ENCODE peak calls at places on chromosomes 5 and 9, in eight cellular contexts. Z is transverse colon, E is MM.1S, T is endodermal cell, V is esophagus squamous epithelium, M is neuronal stem cell, S is brain microvascular endothelial cell, F is hepatocyte. I is an unnamed sample.

GRCh38 chr9:113164536-113165300 is 13.9 kb downstream of the SLC31A2 start:
- DNase-seq in Z (no peak), E (no peak), T (no peak), V (no peak), M (no peak), S (peak), F (no peak), I (no peak)

GRCh38 chr9:137286980-137287383 is 9.5 kb downstream of the TOR4A start:
- DNase-seq in Z (peak), E (peak), T (peak), V (no peak), M (no peak), S (peak), F (peak), I (peak)

GRCh38 chr9:128902351-128903078 is 18.3 kb upstream of the PHYHD1 start:
- DNase-seq in Z (peak), E (peak), T (no peak), V (peak), M (no peak), S (no peak), F (no peak), I (peak)

GRCh38 chr9:38358390-38359296 is 33.9 kb upstream of the ALDH1B1 start:
- DNase-seq in Z (no peak), E (no peak), T (no peak), V (no peak), M (no peak), S (no peak), F (peak), I (no peak)

GRCh38 chr5:33969572-33970452 is 14.7 kb downstream of the SLC45A2 start:
- DNase-seq in Z (no peak), E (peak), T (peak), V (no peak), M (peak), S (peak), F (peak), I (no peak)

GRCh38 chr9:134996591-134997530 is 79.1 kb upstream of the FCN1 start:
- DNase-seq in Z (no peak), E (no peak), T (no peak), V (no peak), M (no peak), S (no peak), F (no peak), I (peak)

GRCh38 chr5:121982089-121982488 is 20.3 kb downstream of the SRFBP1 start:
- DNase-seq in Z (no peak), E (no peak), T (no peak), V (no peak), M (no peak), S (no peak), F (no peak), I (no peak)

GRCh38 chr9:129027685-129028191 is 393 bp downstream of the SH3GLB2 start:
- DNase-seq in Z (peak), E (peak), T (no peak), V (no peak), M (peak), S (no peak), F (no peak), I (peak)

GRCh38 chr5:172175263-172175719 is 12.7 kb downstream of the STK10 start:
- DNase-seq in Z (peak), E (peak), T (no peak), V (peak), M (no peak), S (no peak), F (no peak), I (peak)

GRCh38 chr9:89436963-89437625 is 60.8 kb downstream of the SEMA4D start:
- DNase-seq in Z (peak), E (peak), T (peak), V (peak), M (no peak), S (no peak), F (peak), I (peak)

GRCh38 chr5:171521679-171522078 is 102.2 kb downstream of the FGF18 start:
- DNase-seq in Z (no peak), E (no peak), T (peak), V (no peak), M (no peak), S (no peak), F (no peak), I (no peak)

GRCh38 chr5:141945511-141946024 is 12.4 kb downstream of the PCDH12 start:
- DNase-seq in Z (no peak), E (no peak), T (peak), V (no peak), M (no peak), S (no peak), F (no peak), I (peak)

GRCh38 chr9:76704601-76705204 is 59.5 kb upstream of the PCA3 start:
- DNase-seq in Z (no peak), E (peak), T (peak), V (no peak), M (peak), S (peak), F (peak), I (no peak)

GRCh38 chr5:147223951-147224791 is 10.7 kb upstream of the STK32A start:
- DNase-seq in Z (peak), E (peak), T (peak), V (no peak), M (peak), S (peak), F (peak), I (no peak)

GRCh38 chr9:136239135-136239962 is 6.3 kb downstream of the QSOX2 start:
- DNase-seq in Z (no peak), E (no peak), T (no peak), V (no peak), M (no peak), S (no peak), F (no peak), I (no peak)

GRCh38 chr5:38807570-38808461 is 38.0 kb upstream of the OSMR start:
- DNase-seq in Z (no peak), E (no peak), T (no peak), V (no peak), M (no peak), S (peak), F (no peak), I (no peak)

DNA sequence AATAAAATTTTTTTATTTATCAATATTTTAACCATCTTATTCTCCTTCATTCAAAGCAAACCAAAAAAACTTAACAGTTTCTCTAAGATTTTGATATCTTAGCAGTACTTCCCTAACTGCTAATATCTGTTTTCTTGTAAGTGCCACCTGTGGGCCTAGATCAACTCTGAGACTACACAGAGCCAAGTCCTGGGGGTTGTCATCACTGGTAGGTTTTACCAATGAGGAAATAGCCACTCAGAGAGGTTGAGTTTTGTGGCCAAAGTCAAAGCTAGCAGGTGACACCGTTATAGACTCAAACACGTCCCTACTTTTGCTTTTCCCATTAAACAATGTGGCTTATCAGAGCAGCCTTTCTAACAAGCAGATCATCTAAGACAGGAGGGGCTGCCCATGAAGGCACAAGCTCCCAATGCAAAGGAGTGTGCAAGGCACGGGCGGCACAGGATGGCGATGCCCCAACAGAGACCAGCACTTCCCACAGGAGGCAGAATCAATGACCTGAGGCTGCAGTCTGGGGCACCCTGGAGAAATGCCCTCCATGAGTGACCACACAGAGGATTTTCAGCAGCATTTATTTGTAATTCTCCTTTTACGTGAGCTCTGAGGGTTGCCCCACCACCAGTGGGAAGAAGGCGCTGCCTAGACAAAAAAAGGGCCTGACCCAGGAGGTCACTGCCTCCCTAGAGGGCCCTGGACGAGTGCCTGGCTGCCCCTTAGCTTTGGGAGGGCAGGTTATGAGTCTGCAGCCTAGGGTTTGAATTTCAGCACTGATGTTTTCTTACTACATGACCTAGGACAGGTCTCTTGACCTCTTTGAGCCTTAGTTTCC is 7.4 kb downstream of the TBC1D2 start:
- DNase-seq in Z (no peak), E (no peak), T (no peak), V (no peak), M (no peak), S (no peak), F (no peak), I (no peak)
- H3K27ac ChIP-seq in Z (peak), E (no peak), T (no peak), V (peak), M (no peak), S (peak), F (peak), I (no peak)

GRCh38 chr5:35960328-35960727 is 21.9 kb upstream of the CAPSL start:
- DNase-seq in Z (no peak), E (no peak), T (no peak), V (no peak), M (no peak), S (no peak), F (no peak), I (no peak)

DNA sequence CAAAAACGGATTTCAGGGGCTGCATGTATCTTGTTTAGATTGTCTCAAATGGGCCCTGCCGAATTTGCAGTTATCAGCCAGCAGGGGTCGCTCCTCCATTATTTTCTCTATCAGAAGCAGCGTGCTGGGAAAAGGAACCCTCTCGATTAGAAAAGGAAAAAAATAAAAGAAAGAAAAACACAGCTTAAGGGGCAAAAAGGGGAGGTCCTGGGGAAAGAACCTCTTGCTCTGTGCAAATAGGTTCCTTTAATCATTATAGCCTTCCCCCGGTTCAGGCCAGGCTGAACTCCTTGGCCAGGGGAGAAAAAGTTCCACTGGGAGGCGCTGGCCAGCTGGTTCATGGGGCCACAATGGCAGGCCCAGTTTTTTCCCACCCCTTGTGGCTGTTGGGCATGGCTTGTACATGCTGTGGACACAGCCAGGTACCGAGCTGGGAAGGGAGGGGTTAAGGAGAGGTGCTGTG is 25.0 kb upstream of the CAPSL start:
- DNase-seq in Z (peak), E (peak), T (peak), V (no peak), M (no peak), S (peak), F (peak), I (no peak)
- H3K27ac ChIP-seq in Z (no peak), E (no peak), T (no peak), V (no peak), M (no peak), S (no peak), F (no peak), I (no peak)

DNA sequence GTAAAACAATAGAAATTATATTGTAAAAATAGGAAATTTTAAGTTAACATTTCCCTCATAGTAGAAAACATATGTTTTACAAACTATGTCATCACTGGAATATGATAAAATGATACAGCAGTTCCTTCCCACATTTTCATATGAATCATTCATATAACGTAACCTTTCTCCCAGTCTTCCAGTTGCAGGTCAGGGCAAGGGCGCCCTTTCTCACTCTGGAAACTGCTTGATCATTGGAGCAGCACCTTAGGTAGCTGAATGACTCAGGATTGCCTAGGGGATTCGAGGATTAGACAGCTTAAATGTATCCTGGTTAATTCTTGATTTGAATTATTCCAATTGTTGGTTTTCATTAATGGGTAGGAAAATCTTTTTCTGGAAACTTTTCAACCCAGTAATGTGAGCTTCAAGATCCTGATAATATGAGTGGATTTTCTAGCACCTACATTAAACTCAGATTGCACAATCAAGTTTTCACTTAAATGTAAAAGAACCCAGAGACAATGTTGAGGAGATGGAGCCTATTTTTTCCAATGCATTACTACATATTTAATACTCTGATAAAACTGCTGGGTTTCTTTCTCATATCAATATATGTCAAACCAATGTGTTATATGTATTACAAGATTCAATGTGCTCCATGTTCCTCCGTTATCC is 32.6 kb upstream of the ANXA1 start:
- DNase-seq in Z (no peak), E (no peak), T (no peak), V (no peak), M (no peak), S (peak), F (no peak), I (no peak)
- H3K27ac ChIP-seq in Z (no peak), E (no peak), T (no peak), V (peak), M (no peak), S (peak), F (no peak), I (no peak)

GRCh38 chr5:67773439-67773988 is 442.0 kb upstream of the PIK3R1 start:
- DNase-seq in Z (peak), E (no peak), T (no peak), V (no peak), M (peak), S (peak), F (peak), I (no peak)
- H3K27ac ChIP-seq in Z (peak), E (no peak), T (peak), V (no peak), M (no peak), S (no peak), F (peak), I (no peak)

GRCh38 chr9:111356567-111357244 is 26.7 kb upstream of the OR2K2 start:
- DNase-seq in Z (no peak), E (no peak), T (no peak), V (no peak), M (no peak), S (peak), F (peak), I (no peak)
- H3K27ac ChIP-seq in Z (peak), E (no peak), T (no peak), V (peak), M (no peak), S (peak), F (peak), I (no peak)

GRCh38 chr5:107570805-107571531 is 99.8 kb downstream of the EFNA5 start:
- DNase-seq in Z (peak), E (peak), T (peak), V (no peak), M (no peak), S (peak), F (peak), I (no peak)
- H3K27ac ChIP-seq in Z (peak), E (peak), T (peak), V (peak), M (peak), S (no peak), F (peak), I (peak)

DNA sequence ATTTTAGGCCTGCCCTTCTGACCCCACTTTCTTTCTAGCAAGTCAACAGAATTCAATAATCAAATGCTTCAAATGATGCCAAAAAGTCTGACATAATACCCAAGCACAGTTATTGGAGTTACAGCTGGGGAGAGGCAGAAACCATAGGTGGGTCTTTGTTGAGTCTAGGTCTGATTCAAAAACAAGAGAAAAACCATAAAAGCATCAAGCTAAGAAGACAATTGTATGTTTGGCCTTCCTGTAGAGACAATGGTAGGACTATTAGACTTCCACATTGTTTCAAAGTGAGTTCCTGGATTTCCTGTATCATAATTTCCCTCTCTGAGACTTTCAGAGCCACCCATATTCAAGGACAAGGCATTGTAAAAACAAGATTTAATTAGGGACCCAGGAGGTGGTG is 16.8 kb upstream of the CCDC192 start:
- DNase-seq in Z (no peak), E (no peak), T (no peak), V (no peak), M (no peak), S (no peak), F (no peak), I (no peak)
- H3K27ac ChIP-seq in Z (no peak), E (no peak), T (no peak), V (no peak), M (no peak), S (no peak), F (no peak), I (no peak)

DNA sequence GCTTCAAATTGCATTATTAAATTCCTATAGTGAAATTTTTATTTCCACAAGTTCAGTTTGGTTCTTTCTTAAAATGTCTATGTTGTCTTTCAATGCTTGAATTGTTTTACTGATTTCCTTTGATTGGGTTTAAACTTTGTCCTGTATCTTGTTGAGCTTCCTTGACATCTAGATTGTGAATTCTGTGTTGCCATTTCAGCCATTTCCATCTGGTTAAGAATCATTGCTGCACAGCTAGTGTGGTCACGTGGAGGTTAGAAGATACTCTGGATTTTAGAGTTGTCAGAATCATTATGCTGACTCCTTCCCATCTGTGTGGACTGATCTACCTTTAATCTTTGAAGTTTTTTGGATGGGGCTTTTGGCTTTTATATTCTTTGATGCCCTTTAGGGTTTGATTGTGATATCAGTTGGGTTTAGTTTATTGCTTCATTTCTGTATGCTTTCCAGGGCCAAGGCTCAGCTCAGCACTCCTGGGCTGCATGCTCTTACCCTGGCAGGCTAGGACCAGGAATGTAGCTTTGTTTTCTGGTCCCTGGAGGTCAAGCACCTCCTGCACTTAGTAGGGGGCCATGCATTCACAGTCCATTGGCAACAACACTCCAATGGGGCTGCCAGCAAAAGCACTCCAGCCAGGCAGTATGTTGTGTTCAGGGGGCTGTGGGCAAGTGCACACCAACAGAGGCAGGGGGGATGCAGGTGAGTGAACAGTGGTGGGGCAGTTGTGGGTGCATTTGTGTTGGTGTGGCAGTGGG is 141.4 kb downstream of the PRR16 start:
- DNase-seq in Z (no peak), E (no peak), T (peak), V (no peak), M (no peak), S (no peak), F (no peak), I (no peak)
- H3K27ac ChIP-seq in Z (no peak), E (no peak), T (no peak), V (no peak), M (no peak), S (peak), F (no peak), I (no peak)

I was measured in kidney.